ENCODE peak calls at places on chromosomes 13 and 19, in ten cellular contexts. One of them, this sample, is unnamed.

GRCh38 chr13:40439928-40440327 is 226.5 kb downstream of the FOXO1 start:
- DNase-seq in adrenal gland: no peak
- DNase-seq in uterus: peak; percentile 39
- DNase-seq in body of pancreas: peak; percentile 46
- DNase-seq in stomach: no peak
- DNase-seq in ovary: peak; percentile 55
- DNase-seq in breast epithelium: no peak
- DNase-seq in sigmoid colon: no peak
- DNase-seq in upper lobe of left lung: no peak
- DNase-seq in transverse colon: no peak
- DNase-seq in this sample: peak; percentile 16

GRCh38 chr13:105616313-105617075 is 919.0 kb downstream of the EFNB2 start:
- DNase-seq in uterus: no peak
- DNase-seq in sigmoid colon: no peak
- DNase-seq in upper lobe of left lung: no peak
- DNase-seq in body of pancreas: no peak
- DNase-seq in transverse colon: no peak
- DNase-seq in breast epithelium: no peak
- DNase-seq in adrenal gland: no peak
- DNase-seq in ovary: no peak
- DNase-seq in stomach: no peak
- DNase-seq in this sample: no peak

GRCh38 chr13:40664100-40665060 is 2.1 kb downstream of the FOXO1 start:
- DNase-seq in body of pancreas: peak; percentile 80
- DNase-seq in upper lobe of left lung: peak; percentile 96
- DNase-seq in sigmoid colon: peak; percentile 83
- DNase-seq in adrenal gland: peak; percentile 85
- DNase-seq in uterus: peak; percentile 68
- DNase-seq in breast epithelium: peak; percentile 55
- DNase-seq in transverse colon: peak; percentile 90
- DNase-seq in stomach: peak; percentile 82
- DNase-seq in ovary: peak; percentile 56
- DNase-seq in this sample: peak; percentile 83

GRCh38 chr19:47004012-47004465 is 15.6 kb upstream of the NPAS1 start:
- DNase-seq in body of pancreas: no peak
- DNase-seq in uterus: no peak
- DNase-seq in stomach: no peak
- DNase-seq in ovary: no peak
- DNase-seq in transverse colon: no peak
- DNase-seq in adrenal gland: no peak
- DNase-seq in breast epithelium: no peak
- DNase-seq in upper lobe of left lung: peak; percentile 84
- DNase-seq in sigmoid colon: no peak
- DNase-seq in this sample: no peak

GRCh38 chr13:65454403-65454802 is 1775.7 kb downstream of the PCDH9 start:
- DNase-seq in transverse colon: no peak
- DNase-seq in upper lobe of left lung: no peak
- DNase-seq in body of pancreas: no peak
- DNase-seq in breast epithelium: no peak
- DNase-seq in ovary: no peak
- DNase-seq in adrenal gland: no peak
- DNase-seq in uterus: no peak
- DNase-seq in sigmoid colon: no peak
- DNase-seq in stomach: no peak
- DNase-seq in this sample: no peak

GRCh38 chr13:108195146-108195545 is 20.2 kb downstream of the LIG4 start:
- DNase-seq in ovary: no peak
- DNase-seq in adrenal gland: no peak
- DNase-seq in sigmoid colon: no peak
- DNase-seq in stomach: no peak
- DNase-seq in upper lobe of left lung: no peak
- DNase-seq in transverse colon: no peak
- DNase-seq in breast epithelium: no peak
- DNase-seq in body of pancreas: no peak
- DNase-seq in uterus: no peak
- DNase-seq in this sample: no peak

GRCh38 chr19:51123381-51124186 is 1.1 kb upstream of the SIGLEC9 start:
- DNase-seq in ovary: no peak
- DNase-seq in adrenal gland: no peak
- DNase-seq in body of pancreas: peak; percentile 71
- DNase-seq in uterus: no peak
- DNase-seq in breast epithelium: no peak
- DNase-seq in stomach: peak; percentile 50
- DNase-seq in upper lobe of left lung: no peak
- DNase-seq in sigmoid colon: peak; percentile 72
- DNase-seq in transverse colon: peak; percentile 26
- DNase-seq in this sample: no peak

GRCh38 chr19:33677745-33678426 is 56.1 kb downstream of the CHST8 start:
- DNase-seq in breast epithelium: no peak
- DNase-seq in uterus: no peak
- DNase-seq in stomach: peak; percentile 18
- DNase-seq in ovary: no peak
- DNase-seq in sigmoid colon: peak; percentile 38
- DNase-seq in transverse colon: no peak
- DNase-seq in adrenal gland: no peak
- DNase-seq in upper lobe of left lung: no peak
- DNase-seq in body of pancreas: no peak
- DNase-seq in this sample: no peak

DNA sequence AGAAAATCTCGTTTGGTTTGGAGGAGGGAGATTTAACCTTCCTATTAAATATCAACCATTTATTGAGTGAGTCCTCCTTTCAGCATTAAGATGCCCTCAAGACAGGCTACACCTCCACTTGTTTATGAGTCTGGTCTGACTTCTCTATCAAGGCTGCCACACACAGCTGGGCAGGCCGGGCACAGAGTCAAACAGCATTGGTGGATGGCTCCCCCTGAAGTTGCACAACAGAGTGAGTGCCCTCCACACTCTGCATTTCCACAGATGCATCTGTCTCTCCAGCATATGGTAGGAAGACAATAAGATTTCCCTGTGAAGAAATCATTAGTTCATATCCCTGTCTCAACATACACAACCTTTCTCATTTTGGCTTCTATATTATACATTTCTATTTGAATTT is 31.4 kb downstream of the PHF11 start:
- DNase-seq in adrenal gland: peak; percentile 32
- DNase-seq in breast epithelium: no peak
- DNase-seq in upper lobe of left lung: no peak
- DNase-seq in stomach: no peak
- DNase-seq in uterus: no peak
- DNase-seq in body of pancreas: no peak
- DNase-seq in transverse colon: no peak
- DNase-seq in sigmoid colon: no peak
- DNase-seq in ovary: no peak
- DNase-seq in this sample: no peak
- H3K36me3 ChIP-seq in adrenal gland: peaks cover 13% of the 10 kb centered on the region
- H3K36me3 ChIP-seq in breast epithelium: no peaks in the 10 kb centered on the region
- H3K36me3 ChIP-seq in upper lobe of left lung: peaks cover 52% of the 10 kb centered on the region
- H3K36me3 ChIP-seq in stomach: peaks cover 7% of the 10 kb centered on the region
- H3K36me3 ChIP-seq in uterus: no peaks in the 10 kb centered on the region
- H3K36me3 ChIP-seq in body of pancreas: no peaks in the 10 kb centered on the region
- H3K36me3 ChIP-seq in transverse colon: no peaks in the 10 kb centered on the region
- H3K36me3 ChIP-seq in sigmoid colon: no peaks in the 10 kb centered on the region
- H3K36me3 ChIP-seq in ovary: no peaks in the 10 kb centered on the region
- H3K36me3 ChIP-seq in this sample: no peaks in the 10 kb centered on the region

GRCh38 chr19:40423938-40424337 is 1.9 kb downstream of the SERTAD1 start:
- DNase-seq in body of pancreas: no peak
- DNase-seq in stomach: no peak
- DNase-seq in adrenal gland: no peak
- DNase-seq in uterus: no peak
- DNase-seq in ovary: no peak
- DNase-seq in sigmoid colon: no peak
- DNase-seq in breast epithelium: no peak
- DNase-seq in transverse colon: no peak
- DNase-seq in upper lobe of left lung: no peak
- DNase-seq in this sample: no peak

GRCh38 chr19:40425450-40426287 is at the start of gene SERTAD1:
- DNase-seq in uterus: peak; percentile 100
- DNase-seq in breast epithelium: peak; percentile 100
- DNase-seq in stomach: peak; percentile 100
- DNase-seq in body of pancreas: peak; percentile 100
- DNase-seq in ovary: peak; percentile 100
- DNase-seq in sigmoid colon: peak; percentile 100
- DNase-seq in adrenal gland: peak; percentile 100
- DNase-seq in transverse colon: peak; percentile 100
- DNase-seq in upper lobe of left lung: peak; percentile 99
- DNase-seq in this sample: peak; percentile 100

GRCh38 chr19:40423227-40423566 is 2.6 kb downstream of the SERTAD1 start:
- DNase-seq in upper lobe of left lung: no peak
- DNase-seq in stomach: no peak
- DNase-seq in body of pancreas: no peak
- DNase-seq in transverse colon: no peak
- DNase-seq in ovary: no peak
- DNase-seq in uterus: no peak
- DNase-seq in adrenal gland: no peak
- DNase-seq in sigmoid colon: no peak
- DNase-seq in breast epithelium: no peak
- DNase-seq in this sample: no peak

GRCh38 chr19:40422428-40423226 is 3.2 kb downstream of the SERTAD1 start:
- DNase-seq in body of pancreas: no peak
- DNase-seq in stomach: no peak
- DNase-seq in sigmoid colon: no peak
- DNase-seq in breast epithelium: no peak
- DNase-seq in transverse colon: no peak
- DNase-seq in upper lobe of left lung: peak; percentile 84
- DNase-seq in adrenal gland: no peak
- DNase-seq in ovary: no peak
- DNase-seq in uterus: no peak
- DNase-seq in this sample: no peak

DNA sequence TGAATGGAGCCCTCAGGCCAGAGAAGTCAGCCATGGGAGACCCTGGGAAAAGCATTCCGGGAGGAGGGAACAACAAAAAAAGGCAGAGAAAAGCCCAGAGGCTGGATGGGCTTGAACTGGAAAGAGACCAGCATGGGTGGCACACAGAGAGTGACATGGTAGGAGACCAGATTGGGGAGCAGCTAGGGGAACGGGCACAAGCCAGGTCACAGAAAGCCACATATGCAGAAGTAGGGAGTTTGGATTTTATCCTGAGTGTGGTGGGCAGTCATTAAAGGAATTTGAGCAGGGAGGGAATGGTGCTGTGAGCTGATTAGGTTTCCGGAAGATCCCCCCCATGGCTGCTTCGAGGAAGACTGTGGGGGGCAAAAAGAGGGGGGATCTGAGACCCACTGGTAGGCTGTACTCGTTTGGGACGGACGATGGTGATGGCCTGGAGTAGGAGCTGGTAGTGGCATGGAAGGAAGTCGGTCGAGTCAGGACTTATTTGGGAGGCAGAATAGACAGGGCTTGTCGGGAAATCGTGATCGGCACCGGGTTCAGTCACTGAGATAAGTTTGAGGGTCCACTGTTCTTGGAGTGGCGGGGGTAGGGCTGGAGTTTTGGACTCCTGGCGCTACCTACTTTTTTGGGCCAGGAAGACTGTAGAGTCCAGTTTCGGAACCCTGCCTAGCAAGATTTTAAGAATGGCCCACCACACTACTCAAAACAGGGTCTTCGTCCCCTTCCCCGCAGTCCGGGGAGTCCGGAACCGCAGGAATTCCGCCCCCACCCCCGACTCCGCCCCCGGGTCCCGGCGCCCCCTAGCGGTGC is 949 bp downstream of the SERTAD1 start:
- DNase-seq in upper lobe of left lung: no peak
- DNase-seq in uterus: no peak
- DNase-seq in body of pancreas: no peak
- DNase-seq in transverse colon: no peak
- DNase-seq in breast epithelium: no peak
- DNase-seq in sigmoid colon: no peak
- DNase-seq in adrenal gland: no peak
- DNase-seq in ovary: no peak
- DNase-seq in stomach: no peak
- DNase-seq in this sample: peak; percentile 46
- TF ChIP-seq POLR2A in upper lobe of left lung: no peak
- TF ChIP-seq POLR2A in uterus: no peak
- TF ChIP-seq POLR2A in body of pancreas: no peak
- TF ChIP-seq POLR2A in transverse colon: no peak
- TF ChIP-seq POLR2A in breast epithelium: no peak
- TF ChIP-seq POLR2A in sigmoid colon: no peak
- TF ChIP-seq POLR2A in adrenal gland: no peak
- TF ChIP-seq POLR2A in ovary: no peak
- TF ChIP-seq POLR2A in stomach: no peak
- TF ChIP-seq POLR2A in this sample: no peak

DNA sequence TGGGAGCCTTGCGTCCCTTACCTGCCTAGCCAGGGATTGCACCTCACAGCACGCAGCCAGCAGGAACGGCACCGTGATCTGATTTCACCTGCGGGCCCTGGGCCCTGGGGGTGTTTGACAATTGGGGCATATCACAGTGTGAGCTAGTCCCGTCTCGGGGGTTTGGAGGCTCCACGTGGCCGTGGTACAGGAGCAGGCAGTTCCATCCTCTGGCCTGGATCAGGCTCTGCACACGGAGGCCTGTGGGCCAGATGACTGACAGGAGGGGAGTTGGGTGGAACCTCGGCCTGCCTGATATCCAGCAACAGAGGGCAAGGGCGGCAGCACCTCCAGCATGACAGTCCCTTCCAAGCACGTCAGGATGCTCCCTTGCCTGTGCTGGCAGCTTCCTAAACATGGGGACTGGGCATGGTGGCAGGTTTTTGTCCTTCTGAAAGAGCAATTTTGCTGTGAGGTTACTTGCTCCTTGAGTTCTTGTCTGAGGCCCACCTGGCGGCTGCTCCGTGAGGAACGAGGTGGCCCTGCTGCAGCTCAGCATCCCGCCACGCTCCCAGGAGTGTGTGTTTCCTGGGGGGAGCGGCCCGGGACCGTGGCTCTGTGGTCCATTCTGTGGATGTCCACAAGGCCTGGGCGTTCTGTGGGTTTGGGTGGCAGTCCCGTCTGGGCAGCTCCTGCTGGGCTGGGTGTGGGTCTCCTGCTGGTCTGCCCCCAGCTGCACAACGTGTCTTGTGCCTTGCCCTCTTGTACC is 6.3 kb upstream of the RPS15 start:
- DNase-seq in adrenal gland: no peak
- DNase-seq in stomach: no peak
- DNase-seq in body of pancreas: no peak
- DNase-seq in ovary: no peak
- DNase-seq in sigmoid colon: no peak
- DNase-seq in upper lobe of left lung: peak; percentile 64
- DNase-seq in uterus: no peak
- DNase-seq in transverse colon: no peak
- DNase-seq in breast epithelium: no peak
- DNase-seq in this sample: no peak
- H3K36me3 ChIP-seq in adrenal gland: peaks cover 77% of the 10 kb centered on the region
- H3K36me3 ChIP-seq in stomach: peaks cover 61% of the 10 kb centered on the region
- H3K36me3 ChIP-seq in body of pancreas: peaks cover 17% of the 10 kb centered on the region
- H3K36me3 ChIP-seq in ovary: no peaks in the 10 kb centered on the region
- H3K36me3 ChIP-seq in sigmoid colon: peaks cover 38% of the 10 kb centered on the region
- H3K36me3 ChIP-seq in upper lobe of left lung: peaks cover 82% of the 10 kb centered on the region
- H3K36me3 ChIP-seq in uterus: no peaks in the 10 kb centered on the region
- H3K36me3 ChIP-seq in transverse colon: peaks cover 5% of the 10 kb centered on the region
- H3K36me3 ChIP-seq in breast epithelium: peaks cover 11% of the 10 kb centered on the region
- H3K36me3 ChIP-seq in this sample: no peaks in the 10 kb centered on the region

DNA sequence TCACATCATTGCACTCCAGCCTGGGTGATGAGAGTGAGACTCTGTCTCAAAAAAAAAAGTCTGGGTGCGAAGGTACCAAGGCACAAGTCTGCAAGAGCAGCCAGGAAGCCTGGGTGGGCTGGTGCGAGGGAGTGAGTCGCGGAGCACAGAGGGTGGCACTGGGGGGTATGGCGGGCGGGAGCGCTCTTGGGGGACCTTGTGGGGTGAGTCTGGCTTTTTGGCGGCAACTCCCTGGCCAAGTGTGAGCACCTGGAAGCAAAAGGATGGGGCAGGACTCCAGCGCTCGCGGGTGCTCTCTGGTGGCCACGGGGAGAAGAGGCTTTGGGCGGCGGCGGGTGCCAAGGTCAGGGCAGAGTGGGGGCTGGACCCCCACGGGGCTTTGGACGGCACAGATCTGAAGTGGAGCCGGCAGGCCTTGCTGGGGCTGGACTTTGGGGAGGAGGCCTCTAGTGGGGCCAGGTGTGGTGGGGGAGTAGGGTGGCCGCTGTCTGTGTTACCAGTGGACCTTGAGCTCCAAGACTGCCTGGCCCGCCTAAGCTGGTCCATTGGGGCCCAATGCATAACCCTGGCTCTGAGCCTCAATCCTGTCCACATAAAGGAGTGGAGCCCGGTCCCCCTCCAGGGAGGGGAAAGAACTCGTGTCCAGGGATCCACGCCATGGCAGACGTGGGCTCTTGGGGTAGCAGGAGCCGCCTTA is 1.6 kb downstream of the P2RY11 start:
- DNase-seq in upper lobe of left lung: peak; percentile 89
- DNase-seq in transverse colon: peak; percentile 68
- DNase-seq in uterus: no peak
- DNase-seq in stomach: peak; percentile 64
- DNase-seq in breast epithelium: no peak
- DNase-seq in sigmoid colon: no peak
- DNase-seq in ovary: no peak
- DNase-seq in body of pancreas: peak; percentile 56
- DNase-seq in adrenal gland: peak; percentile 49
- DNase-seq in this sample: peak; percentile 41
- TF ChIP-seq POLR2A in upper lobe of left lung: no peak
- TF ChIP-seq POLR2A in transverse colon: no peak
- TF ChIP-seq POLR2A in uterus: no peak
- TF ChIP-seq POLR2A in stomach: no peak
- TF ChIP-seq POLR2A in breast epithelium: no peak
- TF ChIP-seq POLR2A in sigmoid colon: no peak
- TF ChIP-seq POLR2A in ovary: no peak
- TF ChIP-seq POLR2A in body of pancreas: no peak
- TF ChIP-seq POLR2A in adrenal gland: no peak
- TF ChIP-seq POLR2A in this sample: no peak

This sample was measured in testis.